ENCODE peak calls at places on chromosomes 1 and 21, in four cellular contexts. G, K, M and S are unnamed samples.

GRCh38 chr1:91569411-91570104 is 68.9 kb downstream of the CDC7 start:
- DNase-seq in G (peak), K (no peak), M (peak), S (peak)

GRCh38 chr1:215082532-215083407 is at the start of gene KCNK2:
- DNase-seq in G (peak), K (no peak), M (no peak), S (no peak)

GRCh38 chr1:34470406-34470805 is 284.4 kb upstream of the GJB5 start:
- DNase-seq in G (no peak), K (no peak), M (no peak), S (no peak)

GRCh38 chr1:165644064-165644735 is 13.2 kb downstream of the MGST3 start:
- DNase-seq in G (no peak), K (no peak), M (no peak), S (no peak)

GRCh38 chr1:198858026-198858425 is 219.2 kb downstream of the PTPRC start:
- DNase-seq in G (no peak), K (no peak), M (no peak), S (no peak)

GRCh38 chr1:155085504-155086181 is 7.0 kb downstream of the EFNA3 start:
- DNase-seq in G (peak), K (no peak), M (peak), S (peak)

GRCh38 chr1:209104646-209105045 is 478.9 kb upstream of the CAMK1G start:
- DNase-seq in G (no peak), K (no peak), M (no peak), S (no peak)

GRCh38 chr1:217184854-217185253 is 446.0 kb downstream of the GPATCH2 start:
- DNase-seq in G (no peak), K (no peak), M (no peak), S (no peak)

GRCh38 chr21:17828223-17828622 is 9.1 kb upstream of the C21orf91 start:
- DNase-seq in G (no peak), K (no peak), M (no peak), S (no peak)

GRCh38 chr1:4937876-4938534 is 283.6 kb downstream of the AJAP1 start:
- DNase-seq in G (no peak), K (no peak), M (no peak), S (no peak)

GRCh38 chr1:82260051-82260450 is 459.3 kb downstream of the ADGRL2 start:
- DNase-seq in G (no peak), K (no peak), M (no peak), S (no peak)

GRCh38 chr1:160954158-160955104 is at the start of gene ITLN2:
- DNase-seq in G (no peak), K (peak), M (peak), S (no peak)

GRCh38 chr1:167440345-167440744 is 78.0 kb downstream of the CD247 start:
- DNase-seq in G (no peak), K (no peak), M (no peak), S (no peak)

GRCh38 chr1:172993640-172994039 is 57.1 kb downstream of the TNFSF18 start:
- DNase-seq in G (no peak), K (no peak), M (no peak), S (no peak)

GRCh38 chr1:63128562-63128961 is 193.8 kb upstream of the FOXD3 start:
- DNase-seq in G (no peak), K (no peak), M (no peak), S (no peak)

GRCh38 chr1:210262167-210262896 is 29.7 kb downstream of the SERTAD4 start:
- DNase-seq in G (no peak), K (peak), M (no peak), S (no peak)

GRCh38 chr1:90579212-90579802 is 137.8 kb downstream of the BARHL2 start:
- DNase-seq in G (no peak), K (peak), M (no peak), S (no peak)

GRCh38 chr1:39538531-39539251 is 37.9 kb downstream of the PABPC4 start:
- DNase-seq in G (no peak), K (no peak), M (no peak), S (no peak)

GRCh38 chr1:206705187-206705586 is 20.5 kb downstream of the MAPKAPK2 start:
- DNase-seq in G (no peak), K (no peak), M (no peak), S (no peak)

GRCh38 chr1:36203554-36204346 is 20.5 kb upstream of the THRAP3 start:
- DNase-seq in G (peak), K (no peak), M (peak), S (no peak)

GRCh38 chr1:28313710-28314510 is 14.9 kb upstream of the MED18 start:
- DNase-seq in G (no peak), K (peak), M (peak), S (no peak)

GRCh38 chr21:31326478-31327247 is 17.4 kb downstream of the TIAM1 start:
- DNase-seq in G (no peak), K (no peak), M (peak), S (no peak)

GRCh38 chr1:163440090-163440489 is 118.3 kb downstream of the NUF2 start:
- DNase-seq in G (no peak), K (no peak), M (peak), S (no peak)

GRCh38 chr1:151511636-151512215 is 539 bp downstream of the CGN start:
- DNase-seq in G (peak), K (no peak), M (peak), S (no peak)

GRCh38 chr1:180515857-180516388 is 13.5 kb upstream of the ACBD6 start:
- DNase-seq in G (peak), K (peak), M (peak), S (peak)

GRCh38 chr21:26753822-26754221 is 91.4 kb downstream of the ADAMTS1 start:
- DNase-seq in G (no peak), K (no peak), M (no peak), S (no peak)

GRCh38 chr21:43277481-43278351 is 108.9 kb downstream of the CRYAA start:
- DNase-seq in G (no peak), K (no peak), M (no peak), S (no peak)

DNA sequence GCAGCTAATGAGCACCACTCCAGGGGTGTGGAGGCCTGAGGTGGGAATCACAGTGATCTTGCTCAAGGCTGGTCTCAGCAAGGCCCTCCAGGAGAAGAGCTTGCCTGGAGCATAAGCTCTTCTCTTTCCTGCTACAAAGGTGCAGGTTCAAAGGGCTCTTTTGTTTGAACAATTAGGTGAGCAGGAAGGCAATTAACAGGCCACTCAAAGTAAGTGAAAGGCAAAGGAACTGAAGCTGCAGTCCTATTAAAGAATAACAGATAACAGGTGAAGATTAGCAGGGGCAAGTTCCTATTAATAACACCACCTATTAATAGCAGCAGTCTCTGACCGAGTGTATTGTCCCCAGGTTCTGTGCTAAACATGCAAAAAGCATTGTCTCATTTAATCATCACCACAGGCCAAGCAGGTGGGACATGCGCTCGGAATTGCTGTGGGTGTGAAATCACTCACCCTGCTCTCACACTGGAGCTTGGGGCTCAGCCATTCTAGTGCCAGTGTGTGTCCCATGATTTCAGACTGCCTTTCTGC is 113.8 kb downstream of the RHOU start:
- DNase-seq in G (no peak), K (peak), M (no peak), S (no peak)
- TF ChIP-seq EP300 in G (no peak), K (no peak), M (no peak), S (no peak)

GRCh38 chr1:228099331-228099732 is 3.8 kb downstream of the C1orf35 start:
- DNase-seq in G (no peak), K (no peak), M (no peak), S (no peak)

GRCh38 chr1:228101994-228102790 is 933 bp downstream of the C1orf35 start:
- DNase-seq in G (no peak), K (no peak), M (peak), S (no peak)

GRCh38 chr1:228102791-228103620 is at the start of gene C1orf35:
- DNase-seq in G (peak), K (peak), M (peak), S (peak)

GRCh38 chr1:228100822-228101613 is 2.1 kb downstream of the C1orf35 start:
- DNase-seq in G (no peak), K (no peak), M (no peak), S (no peak)

GRCh38 chr1:228101614-228101993 is 1.5 kb downstream of the C1orf35 start:
- DNase-seq in G (no peak), K (no peak), M (no peak), S (no peak)
- H3K4me3 ChIP-seq in G (peak), K (peak), M (peak), S (peak)

GRCh38 chr1:41652346-41653124 is 168.1 kb upstream of the EDN2 start:
- DNase-seq in G (no peak), K (no peak), M (no peak), S (no peak)
- TF ChIP-seq EP300 in G (no peak), K (no peak), M (no peak), S (no peak)

GRCh38 chr1:202018476-202019234 is 8.3 kb downstream of the ELF3 start:
- DNase-seq in G (no peak), K (peak), M (peak), S (no peak)

GRCh38 chr1:202016022-202016624 is 5.7 kb downstream of the ELF3 start:
- DNase-seq in G (no peak), K (no peak), M (peak), S (no peak)

GRCh38 chr1:202017385-202018225 is 7.2 kb downstream of the ELF3 start:
- DNase-seq in G (no peak), K (no peak), M (peak), S (no peak)

GRCh38 chr1:202016717-202017384 is 6.5 kb downstream of the ELF3 start:
- DNase-seq in G (no peak), K (no peak), M (peak), S (no peak)

GRCh38 chr1:202018226-202018475 is 7.8 kb downstream of the ELF3 start:
- DNase-seq in G (no peak), K (no peak), M (no peak), S (no peak)
- H3K4me3 ChIP-seq in G (no peak), K (peak), M (no peak), S (no peak)